ENCODE peak calls at places on chromosomes 13 and 19, in ten cellular contexts. S is thoracic aorta, Q is astrocyte, T is BE2C, U is A549, A is fibroblast of lung, P is body of pancreas, M is heart right ventricle, V is right lobe of liver, C is right cardiac atrium. H is an unnamed sample. For H3K9me3, the result is how much of the 10 kb centered on the place peaks cover.

GRCh38 chr13:104143760-104144406 is 1077.7 kb upstream of the SLC10A2 start:
- DNase-seq in S (no peak), Q (peak), T (no peak), U (no peak), A (peak), P (peak), M (no peak), V (no peak), C (no peak), H (no peak)

GRCh38 chr13:48515732-48516131 is 17.1 kb downstream of the RCBTB2 start:
- DNase-seq in S (no peak), Q (no peak), T (no peak), U (no peak), A (no peak), P (no peak), M (no peak), V (no peak), C (no peak), H (no peak)

GRCh38 chr13:90016688-90017087 is 1330.8 kb upstream of the MIR17HG start:
- DNase-seq in S (no peak), Q (no peak), T (no peak), U (no peak), A (no peak), P (no peak), M (no peak), V (no peak), C (no peak), H (no peak)

GRCh38 chr13:105814219-105814901 is 721.1 kb downstream of the EFNB2 start:
- DNase-seq in S (no peak), Q (peak), T (no peak), U (no peak), A (peak), P (no peak), M (no peak), V (no peak), C (no peak), H (no peak)

GRCh38 chr13:110062077-110062776 is 244.7 kb downstream of the COL4A1 start:
- DNase-seq in S (no peak), Q (peak), T (no peak), U (no peak), A (peak), P (peak), M (peak), V (peak), C (peak), H (no peak)

GRCh38 chr13:75432045-75432444 is 49.9 kb downstream of the TBC1D4 start:
- DNase-seq in S (no peak), Q (no peak), T (no peak), U (no peak), A (no peak), P (no peak), M (no peak), V (no peak), C (no peak), H (no peak)

GRCh38 chr13:72168126-72168525 is 301.1 kb upstream of the DACH1 start:
- DNase-seq in S (no peak), Q (no peak), T (no peak), U (no peak), A (no peak), P (no peak), M (no peak), V (no peak), C (no peak), H (no peak)

GRCh38 chr13:49669735-49670309 is 21.5 kb downstream of the EBPL start:
- DNase-seq in S (no peak), Q (peak), T (peak), U (peak), A (peak), P (peak), M (peak), V (peak), C (no peak), H (no peak)

GRCh38 chr19:53328967-53329366 is 4.6 kb upstream of the ZNF845 start:
- DNase-seq in S (no peak), Q (no peak), T (peak), U (no peak), A (no peak), P (peak), M (peak), V (peak), C (peak), H (no peak)

GRCh38 chr13:48038763-48039162 is 1.2 kb downstream of the NUDT15 start:
- DNase-seq in S (no peak), Q (no peak), T (no peak), U (no peak), A (no peak), P (no peak), M (no peak), V (no peak), C (no peak), H (no peak)

GRCh38 chr19:5141926-5142724 is 173.2 kb downstream of the KDM4B start:
- DNase-seq in S (no peak), Q (no peak), T (peak), U (no peak), A (no peak), P (no peak), M (peak), V (peak), C (peak), H (no peak)

GRCh38 chr13:92345627-92346026 is 881.0 kb upstream of the GPC6 start:
- DNase-seq in S (no peak), Q (no peak), T (no peak), U (no peak), A (no peak), P (no peak), M (no peak), V (no peak), C (no peak), H (no peak)

GRCh38 chr19:40798997-40799557 is at the start of gene EGLN2:
- DNase-seq in S (no peak), Q (no peak), T (peak), U (no peak), A (no peak), P (no peak), M (no peak), V (no peak), C (no peak), H (no peak)

GRCh38 chr13:113855012-113855921 is 8.6 kb downstream of the GAS6 start:
- DNase-seq in S (no peak), Q (no peak), T (no peak), U (no peak), A (no peak), P (no peak), M (no peak), V (no peak), C (peak), H (no peak)

GRCh38 chr13:36533806-36534205 is 101.5 kb downstream of the CCNA1 start:
- DNase-seq in S (no peak), Q (peak), T (no peak), U (no peak), A (peak), P (no peak), M (no peak), V (no peak), C (no peak), H (no peak)

GRCh38 chr19:32824136-32824835 is 45.3 kb downstream of the SLC7A9 start:
- DNase-seq in S (no peak), Q (no peak), T (no peak), U (no peak), A (no peak), P (no peak), M (no peak), V (no peak), C (no peak), H (no peak)

GRCh38 chr19:3831601-3832000 is 37.2 kb downstream of the ZFR2 start:
- DNase-seq in S (no peak), Q (no peak), T (no peak), U (no peak), A (no peak), P (no peak), M (no peak), V (no peak), C (no peak), H (no peak)

GRCh38 chr13:99033814-99034213 is 56.0 kb upstream of the DOCK9 start:
- DNase-seq in S (no peak), Q (no peak), T (no peak), U (peak), A (no peak), P (no peak), M (no peak), V (no peak), C (no peak), H (no peak)

GRCh38 chr19:42121666-42122069 is 10.6 kb downstream of the POU2F2 start:
- DNase-seq in S (no peak), Q (peak), T (no peak), U (peak), A (peak), P (no peak), M (peak), V (peak), C (peak), H (peak)

GRCh38 chr13:66518068-66518467 is 712.1 kb downstream of the PCDH9 start:
- DNase-seq in S (no peak), Q (no peak), T (no peak), U (no peak), A (no peak), P (no peak), M (no peak), V (no peak), C (no peak), H (no peak)

DNA sequence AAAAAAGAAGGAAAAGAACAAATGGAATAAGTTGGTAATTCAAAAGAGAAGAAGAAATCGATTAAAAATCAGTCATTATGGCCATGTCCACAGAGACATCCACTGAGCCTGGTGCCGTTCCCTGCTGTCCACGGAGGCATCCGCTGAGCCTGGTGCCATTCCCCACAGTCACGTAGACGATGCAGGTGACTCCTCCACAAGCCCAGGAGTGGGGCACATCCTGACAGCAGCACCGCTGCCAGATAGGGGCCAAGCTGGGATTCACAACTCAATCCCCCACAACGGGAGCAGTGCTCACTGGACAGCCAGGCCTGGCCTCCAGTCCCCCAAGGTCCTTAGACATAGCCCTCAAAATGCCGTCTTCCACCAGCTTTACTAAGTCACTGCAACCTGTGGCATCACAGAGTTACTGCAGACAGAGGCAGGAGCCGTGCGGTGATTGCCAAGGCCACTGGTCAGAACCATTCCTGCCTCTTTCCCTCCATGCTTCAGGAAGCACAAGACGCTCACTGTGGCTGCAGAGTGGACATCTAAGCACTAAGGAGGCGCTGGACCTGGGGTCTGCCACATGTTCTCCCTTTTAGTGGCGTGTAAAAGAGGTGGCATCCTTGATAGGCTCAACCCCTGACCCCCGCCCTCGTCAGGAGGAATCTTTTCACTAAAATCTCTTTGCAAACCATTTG is 131.5 kb upstream of the SPACA7 start:
- DNase-seq in S (no peak), Q (no peak), T (no peak), U (no peak), A (no peak), P (no peak), M (no peak), V (no peak), C (no peak), H (no peak)
- H3K9me3 ChIP-seq in S (under half), Q (under half), T (under half), U (under half), A (under half), P (under half), M (under half), V (under half), C (under half), H (under half)

DNA sequence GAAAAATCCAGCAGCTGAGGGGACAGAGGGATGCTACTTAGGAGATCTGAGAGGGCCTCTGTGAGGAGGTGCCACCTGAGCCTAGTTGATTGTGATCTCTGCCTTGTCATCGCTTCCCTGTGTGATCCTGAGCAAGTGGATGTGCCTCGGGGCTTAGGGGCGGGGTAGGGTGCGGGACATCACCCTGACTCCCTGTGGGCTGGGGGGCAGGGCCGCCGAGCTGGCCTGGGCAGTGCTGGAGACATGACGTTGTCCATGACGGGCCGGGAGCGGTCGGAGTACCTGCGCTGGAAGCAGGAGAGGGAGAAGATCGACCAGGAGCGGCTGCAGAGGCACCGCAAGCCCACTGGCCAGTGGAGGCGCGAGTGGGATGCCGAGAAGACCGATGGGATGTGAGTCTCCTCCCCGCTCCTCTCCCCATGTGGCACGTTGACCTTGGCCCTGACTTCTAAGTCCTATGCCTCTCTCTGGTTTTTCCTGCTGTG is 8.2 kb upstream of the INAFM1 start:
- DNase-seq in S (no peak), Q (no peak), T (no peak), U (no peak), A (no peak), P (no peak), M (no peak), V (no peak), C (no peak), H (no peak)
- H3K9me3 ChIP-seq in S (under half), Q (under half), T (under half), U (under half), A (under half), P (under half), M (under half), V (under half), C (under half), H (under half)

GRCh38 chr19:15091918-15092753 is 10.1 kb downstream of the OR1I1 start:
- DNase-seq in S (no peak), Q (peak), T (peak), U (no peak), A (peak), P (peak), M (peak), V (no peak), C (no peak), H (no peak)
- H3K9me3 ChIP-seq in S (under half), Q (under half), T (under half), U (under half), A (under half), P (under half), M (under half), V (under half), C (under half), H (under half)

GRCh38 chr13:108006619-108007018 is 208.7 kb downstream of the LIG4 start:
- DNase-seq in S (no peak), Q (no peak), T (no peak), U (no peak), A (no peak), P (no peak), M (no peak), V (no peak), C (no peak), H (no peak)

GRCh38 chr13:108000998-108001397 is 214.3 kb downstream of the LIG4 start:
- DNase-seq in S (no peak), Q (no peak), T (no peak), U (no peak), A (no peak), P (no peak), M (no peak), V (no peak), C (no peak), H (no peak)

GRCh38 chr13:108003626-108004025 is 211.7 kb downstream of the LIG4 start:
- DNase-seq in S (no peak), Q (no peak), T (peak), U (no peak), A (no peak), P (no peak), M (no peak), V (no peak), C (no peak), H (no peak)

GRCh38 chr13:107999751-108000150 is 215.6 kb downstream of the LIG4 start:
- DNase-seq in S (no peak), Q (no peak), T (no peak), U (no peak), A (no peak), P (no peak), M (no peak), V (no peak), C (no peak), H (no peak)

DNA sequence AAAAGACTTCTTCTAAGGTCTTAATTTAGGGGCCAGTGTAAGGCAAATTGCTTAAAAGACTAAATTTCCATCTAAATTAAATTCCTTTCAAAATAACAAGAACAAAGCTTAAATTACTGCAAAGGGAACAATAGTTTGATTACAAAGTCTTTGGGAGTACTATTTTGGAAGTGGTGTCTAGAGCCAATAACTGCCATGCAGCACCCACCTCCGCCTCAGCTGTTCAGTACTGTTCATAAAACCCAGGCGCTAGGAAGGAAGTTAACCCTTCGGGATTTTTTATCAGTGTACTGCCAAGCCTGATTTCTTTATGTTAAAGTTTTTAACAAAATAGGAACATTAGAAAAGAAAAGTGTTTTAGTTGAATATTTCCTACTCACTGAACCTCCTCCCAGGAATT is 210.1 kb downstream of the LIG4 start:
- DNase-seq in S (no peak), Q (no peak), T (no peak), U (no peak), A (no peak), P (no peak), M (no peak), V (no peak), C (no peak), H (no peak)
- H3K9me3 ChIP-seq in S (under half), Q (under half), T (under half), U (under half), A (under half), P (under half), M (under half), V (under half), C (under half), H (under half)

GRCh38 chr19:43847884-43848283 is 20.8 kb downstream of the ZNF283 start:
- DNase-seq in S (no peak), Q (no peak), T (no peak), U (no peak), A (no peak), P (no peak), M (no peak), V (no peak), C (no peak), H (no peak)
- H3K9me3 ChIP-seq in S (half or more), Q (half or more), T (under half), U (half or more), A (under half), P (under half), M (half or more), V (under half), C (under half), H (under half)